ENCODE peak calls at places on chromosomes 6 and 20, in nine cellular contexts. One of them, this sample, is unnamed.

GRCh38 chr20:32495217-32495565 is 89.9 kb downstream of the NOL4L start:
- DNase-seq in CD4-positive, CD25-positive, alpha-beta regulatory T cell: no peak
- DNase-seq in upper lobe of right lung: peak; percentile 56
- DNase-seq in breast epithelium: no peak
- DNase-seq in cardiac muscle cell: no peak
- DNase-seq in neural progenitor cell: no peak
- DNase-seq in heart right ventricle: no peak
- DNase-seq in transverse colon: no peak
- DNase-seq in body of pancreas: no peak
- DNase-seq in this sample: no peak

GRCh38 chr20:2872304-2873009 is 824 bp upstream of the PTPRA start:
- DNase-seq in breast epithelium: no peak
- DNase-seq in heart right ventricle: peak; percentile 63
- DNase-seq in transverse colon: peak; percentile 77
- DNase-seq in neural progenitor cell: peak; percentile 86
- DNase-seq in cardiac muscle cell: peak; percentile 61
- DNase-seq in upper lobe of right lung: peak; percentile 88
- DNase-seq in CD4-positive, CD25-positive, alpha-beta regulatory T cell: peak; percentile 64
- DNase-seq in body of pancreas: peak; percentile 65
- DNase-seq in this sample: peak; percentile 72

GRCh38 chr6:73695619-73696421 is at the start of gene CD109:
- DNase-seq in CD4-positive, CD25-positive, alpha-beta regulatory T cell: no peak
- DNase-seq in cardiac muscle cell: peak; percentile 54
- DNase-seq in breast epithelium: no peak
- DNase-seq in heart right ventricle: peak; percentile 56
- DNase-seq in upper lobe of right lung: peak; percentile 73
- DNase-seq in neural progenitor cell: peak; percentile 77
- DNase-seq in transverse colon: peak; percentile 11
- DNase-seq in body of pancreas: peak; percentile 12
- DNase-seq in this sample: peak; percentile 36

GRCh38 chr6:124987291-124987690 is 25.1 kb downstream of the RNF217 start:
- DNase-seq in cardiac muscle cell: no peak
- DNase-seq in upper lobe of right lung: no peak
- DNase-seq in heart right ventricle: no peak
- DNase-seq in breast epithelium: no peak
- DNase-seq in CD4-positive, CD25-positive, alpha-beta regulatory T cell: no peak
- DNase-seq in neural progenitor cell: no peak
- DNase-seq in body of pancreas: no peak
- DNase-seq in transverse colon: no peak
- DNase-seq in this sample: no peak

GRCh38 chr20:830011-830521 is 3.4 kb upstream of the FAM110A start:
- DNase-seq in upper lobe of right lung: peak; percentile 27
- DNase-seq in neural progenitor cell: no peak
- DNase-seq in breast epithelium: peak; percentile 2
- DNase-seq in cardiac muscle cell: no peak
- DNase-seq in heart right ventricle: no peak
- DNase-seq in CD4-positive, CD25-positive, alpha-beta regulatory T cell: no peak
- DNase-seq in body of pancreas: no peak
- DNase-seq in transverse colon: no peak
- DNase-seq in this sample: no peak

GRCh38 chr6:137389150-137389664 is 105.0 kb downstream of the OLIG3 start:
- DNase-seq in upper lobe of right lung: no peak
- DNase-seq in heart right ventricle: no peak
- DNase-seq in cardiac muscle cell: no peak
- DNase-seq in CD4-positive, CD25-positive, alpha-beta regulatory T cell: peak; percentile 26
- DNase-seq in transverse colon: peak; percentile 23
- DNase-seq in body of pancreas: peak; percentile 32
- DNase-seq in breast epithelium: no peak
- DNase-seq in neural progenitor cell: no peak
- DNase-seq in this sample: peak; percentile 71

GRCh38 chr6:136669299-136669699 is 119.1 kb upstream of the MAP7 start:
- DNase-seq in neural progenitor cell: no peak
- DNase-seq in breast epithelium: no peak
- DNase-seq in cardiac muscle cell: no peak
- DNase-seq in body of pancreas: peak; percentile 26
- DNase-seq in CD4-positive, CD25-positive, alpha-beta regulatory T cell: no peak
- DNase-seq in transverse colon: no peak
- DNase-seq in upper lobe of right lung: no peak
- DNase-seq in heart right ventricle: no peak
- DNase-seq in this sample: no peak

GRCh38 chr6:85676086-85676729 is 33.5 kb upstream of the SYNCRIP start:
- DNase-seq in breast epithelium: no peak
- DNase-seq in heart right ventricle: no peak
- DNase-seq in neural progenitor cell: no peak
- DNase-seq in transverse colon: no peak
- DNase-seq in upper lobe of right lung: no peak
- DNase-seq in body of pancreas: no peak
- DNase-seq in CD4-positive, CD25-positive, alpha-beta regulatory T cell: no peak
- DNase-seq in cardiac muscle cell: no peak
- DNase-seq in this sample: no peak

GRCh38 chr6:79421001-79421411 is 116.2 kb downstream of the LCA5 start:
- DNase-seq in upper lobe of right lung: no peak
- DNase-seq in cardiac muscle cell: no peak
- DNase-seq in transverse colon: no peak
- DNase-seq in heart right ventricle: no peak
- DNase-seq in body of pancreas: no peak
- DNase-seq in breast epithelium: no peak
- DNase-seq in CD4-positive, CD25-positive, alpha-beta regulatory T cell: no peak
- DNase-seq in neural progenitor cell: no peak
- DNase-seq in this sample: no peak

GRCh38 chr6:156639023-156639728 is 138.0 kb upstream of the ARID1B start:
- DNase-seq in upper lobe of right lung: no peak
- DNase-seq in heart right ventricle: no peak
- DNase-seq in neural progenitor cell: no peak
- DNase-seq in breast epithelium: no peak
- DNase-seq in CD4-positive, CD25-positive, alpha-beta regulatory T cell: no peak
- DNase-seq in cardiac muscle cell: no peak
- DNase-seq in transverse colon: no peak
- DNase-seq in body of pancreas: no peak
- DNase-seq in this sample: no peak

GRCh38 chr6:47248446-47248845 is 61.3 kb downstream of the TNFRSF21 start:
- DNase-seq in body of pancreas: no peak
- DNase-seq in transverse colon: no peak
- DNase-seq in CD4-positive, CD25-positive, alpha-beta regulatory T cell: no peak
- DNase-seq in cardiac muscle cell: peak; percentile 32
- DNase-seq in upper lobe of right lung: no peak
- DNase-seq in heart right ventricle: no peak
- DNase-seq in neural progenitor cell: no peak
- DNase-seq in breast epithelium: no peak
- DNase-seq in this sample: no peak

GRCh38 chr6:47247227-47247797 is 62.4 kb downstream of the TNFRSF21 start:
- DNase-seq in neural progenitor cell: no peak
- DNase-seq in cardiac muscle cell: peak; percentile 42
- DNase-seq in CD4-positive, CD25-positive, alpha-beta regulatory T cell: no peak
- DNase-seq in breast epithelium: no peak
- DNase-seq in upper lobe of right lung: no peak
- DNase-seq in transverse colon: no peak
- DNase-seq in heart right ventricle: no peak
- DNase-seq in body of pancreas: peak; percentile 39
- DNase-seq in this sample: no peak

GRCh38 chr6:47242483-47243386 is 67.0 kb downstream of the TNFRSF21 start:
- DNase-seq in body of pancreas: peak; percentile 95
- DNase-seq in CD4-positive, CD25-positive, alpha-beta regulatory T cell: no peak
- DNase-seq in cardiac muscle cell: peak; percentile 88
- DNase-seq in heart right ventricle: peak; percentile 86
- DNase-seq in upper lobe of right lung: peak; percentile 94
- DNase-seq in breast epithelium: peak; percentile 81
- DNase-seq in transverse colon: peak; percentile 93
- DNase-seq in neural progenitor cell: peak; percentile 65
- DNase-seq in this sample: peak; percentile 65

GRCh38 chr6:47246556-47246955 is 63.1 kb downstream of the TNFRSF21 start:
- DNase-seq in heart right ventricle: no peak
- DNase-seq in breast epithelium: no peak
- DNase-seq in upper lobe of right lung: no peak
- DNase-seq in body of pancreas: no peak
- DNase-seq in CD4-positive, CD25-positive, alpha-beta regulatory T cell: no peak
- DNase-seq in cardiac muscle cell: no peak
- DNase-seq in neural progenitor cell: no peak
- DNase-seq in transverse colon: no peak
- DNase-seq in this sample: no peak

GRCh38 chr6:47245745-47246371 is 63.8 kb downstream of the TNFRSF21 start:
- DNase-seq in neural progenitor cell: no peak
- DNase-seq in breast epithelium: no peak
- DNase-seq in transverse colon: no peak
- DNase-seq in cardiac muscle cell: peak; percentile 37
- DNase-seq in upper lobe of right lung: no peak
- DNase-seq in body of pancreas: peak; percentile 24
- DNase-seq in CD4-positive, CD25-positive, alpha-beta regulatory T cell: no peak
- DNase-seq in heart right ventricle: no peak
- DNase-seq in this sample: no peak
- H3K27ac ChIP-seq in neural progenitor cell: no peak overlapping the region
- H3K27ac ChIP-seq in breast epithelium: no peak overlapping the region
- H3K27ac ChIP-seq in transverse colon: peak overlapping the region; percentile 63
- H3K27ac ChIP-seq in cardiac muscle cell: no peak overlapping the region
- H3K27ac ChIP-seq in upper lobe of right lung: peak overlapping the region; percentile 33
- H3K27ac ChIP-seq in body of pancreas: no peak overlapping the region
- H3K27ac ChIP-seq in CD4-positive, CD25-positive, alpha-beta regulatory T cell: no peak overlapping the region
- H3K27ac ChIP-seq in heart right ventricle: no peak overlapping the region
- H3K27ac ChIP-seq in this sample: no peak overlapping the region

DNA sequence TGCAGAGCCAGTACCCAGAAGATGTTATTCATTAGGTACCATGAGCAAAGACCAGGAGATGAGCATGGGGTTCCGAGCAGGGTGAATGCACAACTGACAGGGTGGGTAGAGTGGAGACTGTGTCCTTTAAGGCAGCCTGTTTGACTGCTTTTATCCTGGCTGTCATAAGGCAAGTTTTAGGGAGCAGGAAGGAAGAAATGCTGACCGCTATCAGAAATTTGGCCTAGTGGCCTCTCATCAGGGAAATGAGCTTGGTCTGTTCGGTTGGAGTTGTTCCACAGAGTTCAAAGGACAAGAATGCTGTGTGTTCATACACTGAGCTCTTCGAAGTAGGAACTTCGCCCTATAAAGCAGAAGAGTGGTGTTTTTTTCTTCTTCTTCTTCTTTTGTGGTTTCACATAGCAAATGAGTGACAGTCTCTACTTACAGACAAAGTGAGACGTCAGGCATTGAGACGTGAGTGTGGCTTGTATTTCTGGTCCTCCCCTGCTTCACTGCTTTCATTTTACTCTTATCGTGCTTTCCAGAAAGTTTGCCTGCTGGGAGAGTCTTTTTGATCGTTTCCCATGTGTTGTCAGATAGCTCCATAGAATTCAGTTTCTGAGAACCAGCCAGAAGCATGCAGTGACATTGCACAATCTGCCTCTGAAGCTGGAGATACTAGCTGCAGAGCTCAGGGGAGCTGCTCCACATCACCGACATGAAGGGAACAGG is at the start of gene CASS4:
- DNase-seq in CD4-positive, CD25-positive, alpha-beta regulatory T cell: no peak
- DNase-seq in heart right ventricle: no peak
- DNase-seq in transverse colon: no peak
- DNase-seq in neural progenitor cell: no peak
- DNase-seq in breast epithelium: no peak
- DNase-seq in cardiac muscle cell: no peak
- DNase-seq in upper lobe of right lung: no peak
- DNase-seq in body of pancreas: peak; percentile 54
- DNase-seq in this sample: peak; percentile 68
- H3K36me3 ChIP-seq in CD4-positive, CD25-positive, alpha-beta regulatory T cell: peaks cover 12% of the 10 kb centered on the region
- H3K36me3 ChIP-seq in heart right ventricle: no peaks in the 10 kb centered on the region
- H3K36me3 ChIP-seq in transverse colon: no peaks in the 10 kb centered on the region
- H3K36me3 ChIP-seq in neural progenitor cell: no peaks in the 10 kb centered on the region
- H3K36me3 ChIP-seq in breast epithelium: no peaks in the 10 kb centered on the region
- H3K36me3 ChIP-seq in cardiac muscle cell: peaks cover 20% of the 10 kb centered on the region
- H3K36me3 ChIP-seq in upper lobe of right lung: peaks cover 9% of the 10 kb centered on the region
- H3K36me3 ChIP-seq in body of pancreas: no peaks in the 10 kb centered on the region
- H3K36me3 ChIP-seq in this sample: peaks cover 9% of the 10 kb centered on the region

DNA sequence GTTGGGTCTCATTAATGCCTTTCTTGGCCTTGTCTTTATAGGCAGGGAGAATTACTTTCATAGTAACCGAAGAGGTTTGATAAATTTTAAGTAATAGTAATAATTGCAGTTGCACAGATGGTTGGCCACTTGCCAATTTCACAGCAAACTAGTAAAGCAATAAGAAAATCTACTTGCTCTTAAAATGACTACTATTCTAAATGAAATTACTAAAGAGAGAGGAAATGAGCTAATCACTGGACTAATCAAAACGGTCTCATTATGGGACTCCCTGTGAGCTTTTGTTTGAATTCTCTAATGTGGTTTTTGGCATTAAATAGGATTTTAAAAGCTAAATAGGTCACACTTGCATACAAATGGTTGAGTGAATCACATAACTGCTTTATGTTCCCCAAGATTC is 227.4 kb upstream of the PLN start:
- DNase-seq in neural progenitor cell: no peak
- DNase-seq in breast epithelium: no peak
- DNase-seq in body of pancreas: no peak
- DNase-seq in CD4-positive, CD25-positive, alpha-beta regulatory T cell: no peak
- DNase-seq in upper lobe of right lung: no peak
- DNase-seq in heart right ventricle: no peak
- DNase-seq in transverse colon: no peak
- DNase-seq in cardiac muscle cell: no peak
- DNase-seq in this sample: no peak
- H3K27me3 ChIP-seq in neural progenitor cell: no peaks in the 10 kb centered on the region
- H3K27me3 ChIP-seq in breast epithelium: no peaks in the 10 kb centered on the region
- H3K27me3 ChIP-seq in body of pancreas: no peaks in the 10 kb centered on the region
- H3K27me3 ChIP-seq in CD4-positive, CD25-positive, alpha-beta regulatory T cell: no peaks in the 10 kb centered on the region
- H3K27me3 ChIP-seq in upper lobe of right lung: no peaks in the 10 kb centered on the region
- H3K27me3 ChIP-seq in heart right ventricle: no peaks in the 10 kb centered on the region
- H3K27me3 ChIP-seq in transverse colon: no peaks in the 10 kb centered on the region
- H3K27me3 ChIP-seq in cardiac muscle cell: no peaks in the 10 kb centered on the region
- H3K27me3 ChIP-seq in this sample: no peaks in the 10 kb centered on the region

DNA sequence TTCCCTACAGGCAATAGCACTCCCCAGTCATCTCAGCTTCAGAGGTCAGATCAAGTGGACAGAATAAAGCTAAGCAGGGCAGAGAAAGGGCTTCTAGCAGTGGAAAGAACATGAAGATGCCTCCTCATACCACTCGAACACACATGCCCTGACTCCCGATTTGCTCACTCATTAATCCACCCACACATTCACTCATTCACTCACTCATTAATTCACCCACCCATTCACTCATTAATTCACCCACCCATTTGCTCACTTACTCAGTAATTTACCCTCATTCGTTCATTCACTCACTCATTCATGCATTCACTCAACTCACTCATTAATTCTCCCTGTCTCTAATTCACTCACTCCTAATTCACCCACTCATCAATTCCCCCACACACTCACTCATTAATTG is 43.9 kb downstream of the HNF4A start:
- DNase-seq in heart right ventricle: no peak
- DNase-seq in transverse colon: no peak
- DNase-seq in CD4-positive, CD25-positive, alpha-beta regulatory T cell: no peak
- DNase-seq in breast epithelium: no peak
- DNase-seq in body of pancreas: no peak
- DNase-seq in cardiac muscle cell: no peak
- DNase-seq in neural progenitor cell: no peak
- DNase-seq in upper lobe of right lung: no peak
- DNase-seq in this sample: no peak
- H3K27ac ChIP-seq in heart right ventricle: no peak overlapping the region
- H3K27ac ChIP-seq in transverse colon: peak overlapping the region; percentile 80
- H3K27ac ChIP-seq in CD4-positive, CD25-positive, alpha-beta regulatory T cell: no peak overlapping the region
- H3K27ac ChIP-seq in breast epithelium: no peak overlapping the region
- H3K27ac ChIP-seq in body of pancreas: no peak overlapping the region
- H3K27ac ChIP-seq in cardiac muscle cell: no peak overlapping the region
- H3K27ac ChIP-seq in neural progenitor cell: no peak overlapping the region
- H3K27ac ChIP-seq in upper lobe of right lung: no peak overlapping the region
- H3K27ac ChIP-seq in this sample: no peak overlapping the region

GRCh38 chr6:77361018-77361417 is 102.3 kb downstream of the HTR1B start:
- DNase-seq in CD4-positive, CD25-positive, alpha-beta regulatory T cell: no peak
- DNase-seq in upper lobe of right lung: no peak
- DNase-seq in neural progenitor cell: no peak
- DNase-seq in body of pancreas: no peak
- DNase-seq in transverse colon: no peak
- DNase-seq in heart right ventricle: no peak
- DNase-seq in breast epithelium: no peak
- DNase-seq in cardiac muscle cell: no peak
- DNase-seq in this sample: no peak
- H3K36me3 ChIP-seq in CD4-positive, CD25-positive, alpha-beta regulatory T cell: no peaks in the 10 kb centered on the region
- H3K36me3 ChIP-seq in upper lobe of right lung: no peaks in the 10 kb centered on the region
- H3K36me3 ChIP-seq in neural progenitor cell: peaks cover 3% of the 10 kb centered on the region
- H3K36me3 ChIP-seq in body of pancreas: no peaks in the 10 kb centered on the region
- H3K36me3 ChIP-seq in transverse colon: no peaks in the 10 kb centered on the region
- H3K36me3 ChIP-seq in heart right ventricle: no peaks in the 10 kb centered on the region
- H3K36me3 ChIP-seq in breast epithelium: no peaks in the 10 kb centered on the region
- H3K36me3 ChIP-seq in cardiac muscle cell: no peaks in the 10 kb centered on the region
- H3K36me3 ChIP-seq in this sample: no peaks in the 10 kb centered on the region